ENCODE peak calls at places on chromosomes 1 and 21, in four cellular contexts. W, D, Q and V are unnamed samples.

GRCh38 chr21:37828515-37828914 is 87.7 kb downstream of the KCNJ6 start:
- DNase-seq in W (no peak), Q (no peak), D (no peak), V (no peak)

GRCh38 chr1:85734961-85735360 is 26.7 kb upstream of the ZNHIT6 start:
- DNase-seq in D (no peak), Q (no peak), W (no peak), V (no peak)

GRCh38 chr1:110341872-110342331 is 2.7 kb downstream of the RBM15 start:
- DNase-seq in W (peak; percentile 27), Q (no peak), D (no peak), V (no peak)

GRCh38 chr1:88462481-88463261 is 221.4 kb upstream of the PKN2 start:
- DNase-seq in W (no peak), D (no peak), Q (no peak), V (no peak)

GRCh38 chr1:7641587-7642417 is 129.3 kb upstream of the VAMP3 start:
- DNase-seq in D (no peak), W (no peak), Q (no peak), V (no peak)

GRCh38 chr21:33660406-33660805 is 18.1 kb downstream of the ITSN1 start:
- DNase-seq in W (no peak), D (no peak), Q (no peak), V (no peak)

GRCh38 chr1:226779536-226779935 is 40.5 kb upstream of the ITPKB start:
- DNase-seq in W (no peak), D (no peak), Q (no peak), V (no peak)

GRCh38 chr1:92118826-92119225 is 38.7 kb downstream of the BTBD8 start:
- DNase-seq in D (no peak), W (peak; percentile 8), Q (peak; percentile 2), V (no peak)

GRCh38 chr1:29981586-29982239 is 741.7 kb downstream of the MATN1 start:
- DNase-seq in Q (no peak), D (no peak), W (no peak), V (no peak)

GRCh38 chr1:21344750-21345443 is 54.6 kb upstream of the ECE1 start:
- DNase-seq in D (no peak), W (no peak), Q (no peak), V (no peak)

GRCh38 chr1:29448456-29449317 is 212.4 kb downstream of the PTPRU start:
- DNase-seq in D (no peak), W (no peak), Q (no peak), V (no peak)

GRCh38 chr21:33684923-33685560 is 42.7 kb downstream of the ITSN1 start:
- DNase-seq in Q (no peak), W (peak; percentile 10), D (no peak), V (no peak)

GRCh38 chr1:65590279-65590678 is 169.8 kb downstream of the LEPR start:
- DNase-seq in W (peak; percentile 28), Q (no peak), D (no peak), V (no peak)

GRCh38 chr1:209248649-209249279 is 334.8 kb upstream of the CAMK1G start:
- DNase-seq in W (peak; percentile 73), Q (peak; percentile 59), D (peak; percentile 71), V (no peak)

GRCh38 chr1:14369526-14370213 is 228.8 kb upstream of the KAZN start:
- DNase-seq in W (no peak), D (no peak), Q (no peak), V (no peak)

GRCh38 chr1:52348704-52349301 is 17.2 kb downstream of the CC2D1B start:
- DNase-seq in Q (no peak), D (no peak), W (peak; percentile 49), V (no peak)

GRCh38 chr1:190067592-190067991 is 410.1 kb downstream of the BRINP3 start:
- DNase-seq in W (no peak), D (no peak), Q (no peak), V (no peak)

GRCh38 chr1:218164930-218165686 is 120.0 kb upstream of the RRP15 start:
- DNase-seq in W (no peak), Q (no peak), D (no peak), V (peak; percentile 77)

GRCh38 chr1:9234223-9235122 is at the start of gene H6PD:
- DNase-seq in Q (peak; percentile 66), W (peak; percentile 94), D (peak; percentile 33), V (peak; percentile 92)

GRCh38 chr1:7400566-7400965 is 370.5 kb upstream of the VAMP3 start:
- DNase-seq in W (no peak), Q (no peak), D (no peak), V (peak; percentile 21)

DNA sequence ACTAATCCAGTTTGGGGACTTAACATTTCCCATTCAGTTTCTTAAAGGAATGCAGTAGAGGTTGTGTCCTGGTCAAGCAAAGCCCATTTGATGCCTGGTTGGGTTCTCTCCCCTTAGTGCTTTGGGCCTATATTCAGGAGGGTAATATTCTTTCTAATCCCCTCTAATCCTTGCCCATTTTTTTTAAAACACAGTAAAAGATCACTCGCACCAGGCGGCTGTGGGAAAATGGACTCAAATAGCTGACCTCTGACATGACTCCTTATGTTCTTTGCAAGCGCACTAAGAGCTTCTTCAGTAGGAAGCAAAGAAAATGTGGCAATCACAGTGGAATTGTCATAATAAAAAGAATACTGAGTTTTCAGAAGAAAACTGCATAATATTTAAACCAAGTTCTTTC is 49.9 kb downstream of the WNT2B start:
- DNase-seq in Q (no peak), W (no peak), D (no peak), V (no peak)
- H3K4me1 ChIP-seq in Q (no peaks in the 10 kb centered on the region), W (no peaks in the 10 kb centered on the region), D (no peaks in the 10 kb centered on the region), V (no peaks in the 10 kb centered on the region)

GRCh38 chr1:220457982-220458381 is 70.0 kb upstream of the MARK1 start:
- DNase-seq in D (no peak), Q (no peak), W (no peak), V (no peak)

GRCh38 chr1:220455559-220455958 is 72.4 kb upstream of the MARK1 start:
- DNase-seq in D (no peak), Q (no peak), W (no peak), V (no peak)

GRCh38 chr1:220462756-220463155 is 65.2 kb upstream of the MARK1 start:
- DNase-seq in D (no peak), Q (no peak), W (peak; percentile 7), V (no peak)

GRCh38 chr1:220454155-220454777 is 73.7 kb upstream of the MARK1 start:
- DNase-seq in W (no peak), Q (peak; percentile 3), D (no peak), V (no peak)

DNA sequence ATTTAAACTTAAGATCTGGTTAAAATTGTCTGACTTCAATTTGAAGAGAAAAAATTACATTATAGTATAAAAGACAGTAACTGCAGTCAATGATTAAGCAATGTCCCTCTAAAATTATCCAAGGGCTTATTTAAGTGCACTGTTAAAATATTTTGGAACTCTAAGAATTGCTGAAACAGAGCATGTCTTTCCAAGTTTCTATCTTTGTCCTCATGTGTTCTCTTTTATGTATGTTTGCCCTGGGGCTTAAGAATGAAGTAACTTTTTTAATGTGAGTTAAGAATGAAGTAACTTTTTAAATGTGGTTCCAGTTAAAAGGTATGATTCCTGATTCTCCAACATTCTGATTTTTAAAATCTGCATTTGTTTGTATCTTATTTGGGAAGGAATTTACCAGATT is 69.0 kb upstream of the MARK1 start:
- DNase-seq in D (no peak), Q (no peak), W (no peak), V (no peak)
- TF ChIP-seq POLR2AphosphoS5 in D (no peak), Q (no peak), W (no peak), V (no peak)

GRCh38 chr21:45078371-45078770 is 4.0 kb downstream of the ADARB1 start:
- DNase-seq in D (no peak), W (no peak), Q (no peak), V (no peak)
- H3K4me1 ChIP-seq in D (peaks cover 9% of the 10 kb centered on the region), W (peaks cover 18% of the 10 kb centered on the region), Q (peaks cover 15% of the 10 kb centered on the region), V (peaks cover 40% of the 10 kb centered on the region)

GRCh38 chr21:27507695-27508094 is 540.8 kb upstream of the ADAMTS5 start:
- DNase-seq in D (no peak), W (no peak), Q (no peak), V (no peak)

GRCh38 chr21:27502801-27503200 is 535.9 kb upstream of the ADAMTS5 start:
- DNase-seq in Q (no peak), D (no peak), W (no peak), V (no peak)

GRCh38 chr21:27511241-27511640 is 544.4 kb upstream of the ADAMTS5 start:
- DNase-seq in D (no peak), Q (no peak), W (no peak), V (no peak)

GRCh38 chr21:27505516-27505915 is 538.6 kb upstream of the ADAMTS5 start:
- DNase-seq in Q (no peak), D (no peak), W (no peak), V (no peak)
- TF ChIP-seq POLR2AphosphoS5 in Q (no peak), D (no peak), W (no peak), V (no peak)

DNA sequence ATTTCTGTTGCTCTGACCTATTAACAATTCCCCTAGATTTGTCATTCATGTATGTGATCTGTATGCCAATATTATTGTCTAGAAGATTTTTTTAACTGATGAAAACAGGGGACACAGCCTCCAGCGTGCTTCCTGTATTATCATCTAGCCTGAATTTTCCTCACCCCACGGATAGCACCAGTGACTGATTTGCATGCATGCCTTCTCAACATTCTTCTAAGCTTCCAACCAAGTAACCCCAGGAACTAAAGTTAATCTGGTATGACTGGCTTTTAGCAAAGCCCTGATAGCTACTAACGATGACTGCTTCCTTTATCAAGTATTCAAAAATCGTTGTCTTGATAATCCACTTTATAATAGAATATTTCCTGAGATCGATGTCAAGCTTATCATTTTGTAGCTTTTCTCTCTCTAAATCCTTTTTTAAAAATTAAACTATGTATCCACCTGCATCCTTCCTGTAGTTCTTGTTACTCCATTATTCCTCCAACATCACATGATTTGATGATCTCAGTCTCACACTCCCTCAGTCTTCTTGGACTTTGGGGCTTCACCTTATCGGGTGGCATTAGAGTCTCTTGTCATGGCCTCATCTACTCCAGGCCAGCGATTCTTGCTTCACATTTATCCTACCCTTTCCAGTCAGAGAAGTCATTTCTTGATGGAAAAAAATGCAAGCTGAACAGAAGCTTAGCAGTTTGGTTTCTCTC is 19.0 kb downstream of the BCAR3 start:
- DNase-seq in Q (no peak), W (no peak), D (no peak), V (no peak)
- H3K4me1 ChIP-seq in Q (peaks cover 53% of the 10 kb centered on the region), W (peaks cover 8% of the 10 kb centered on the region), D (peaks cover 56% of the 10 kb centered on the region), V (peaks cover 74% of the 10 kb centered on the region)

GRCh38 chr21:26351661-26352060 is 181.1 kb upstream of the APP start:
- DNase-seq in D (no peak), Q (no peak), W (no peak), V (no peak)
- TF ChIP-seq POLR2AphosphoS5 in D (no peak), Q (no peak), W (no peak), V (no peak)

GRCh38 chr1:201714542-201715276 is 114.2 kb upstream of the IPO9 start:
- DNase-seq in W (peak; percentile 84), D (peak; percentile 95), Q (peak; percentile 97), V (peak; percentile 94)
- H3K4me1 ChIP-seq in W (peaks cover 18% of the 10 kb centered on the region), D (peaks cover 50% of the 10 kb centered on the region), Q (peaks cover 41% of the 10 kb centered on the region), V (peaks cover 76% of the 10 kb centered on the region)

GRCh38 chr1:145922266-145922665 is 3.7 kb upstream of the PEX11B start:
- DNase-seq in Q (no peak), D (no peak), W (no peak), V (no peak)

GRCh38 chr1:145917595-145917994 is 922 bp downstream of the PEX11B start:
- DNase-seq in Q (no peak), W (no peak), D (no peak), V (no peak)

GRCh38 chr1:145916745-145917144 is 1.8 kb downstream of the PEX11B start:
- DNase-seq in W (peak; percentile 33), Q (no peak), D (no peak), V (no peak)

GRCh38 chr1:145918992-145919939 is 749 bp upstream of the PEX11B start:
- DNase-seq in Q (peak; percentile 29), W (peak; percentile 82), D (no peak), V (peak; percentile 95)

GRCh38 chr1:145918144-145918991 is at the start of gene PEX11B:
- DNase-seq in Q (peak; percentile 75), W (peak; percentile 92), D (peak; percentile 78), V (peak; percentile 95)
- TF ChIP-seq POLR2AphosphoS5 in Q (peak; percentile 71), W (peak; percentile 12), D (peak; percentile 65), V (peak; percentile 97)